ENCODE peak calls at places on chromosome 22, in four cellular contexts. N is endothelial cell, J is left cardiac atrium, P is right lobe of liver. X is an unnamed sample.

GRCh38 chr22:21996175-21996574 is 13.6 kb upstream of the TOP3B start:
- DNase-seq in J (no peak), P (no peak), N (no peak), X (no peak)

GRCh38 chr22:47798229-47798628 is 1035.8 kb downstream of the TBC1D22A start:
- DNase-seq in P (no peak), N (no peak), J (no peak), X (no peak)

GRCh38 chr22:37383342-37383741 is 43.9 kb downstream of the ELFN2 start:
- DNase-seq in J (no peak), N (no peak), P (no peak), X (peak; percentile 82)

GRCh38 chr22:46040471-46041465 is 63.8 kb upstream of the WNT7B start:
- DNase-seq in P (peak; percentile 23), J (peak; percentile 15), N (no peak), X (no peak)

GRCh38 chr22:47091241-47091691 is 328.8 kb downstream of the TBC1D22A start:
- DNase-seq in N (no peak), P (no peak), J (no peak), X (no peak)

GRCh38 chr22:46084943-46085830 is 65.1 kb upstream of the PPARA start:
- DNase-seq in N (no peak), P (peak; percentile 95), J (peak; percentile 91), X (no peak)

GRCh38 chr22:48137640-48138039 is 1375.2 kb downstream of the TBC1D22A start:
- DNase-seq in J (no peak), P (no peak), N (no peak), X (no peak)

GRCh38 chr22:47391169-47392053 is 629.0 kb downstream of the TBC1D22A start:
- DNase-seq in N (no peak), P (peak; percentile 35), J (peak; percentile 22), X (no peak)

GRCh38 chr22:44735518-44736428 is 16.6 kb upstream of the ARHGAP8 start:
- DNase-seq in N (peak; percentile 93), P (peak; percentile 84), J (peak; percentile 78), X (peak; percentile 91)

GRCh38 chr22:33591946-33592345 is 328.3 kb downstream of the LARGE1 start:
- DNase-seq in P (no peak), J (no peak), N (no peak), X (no peak)